ENCODE peak calls at places on chromosomes 1 and 21, in four cellular contexts. B is GM12865, L is kidney, N is left ventricle myocardium inferior. H is an unnamed sample.

GRCh38 chr1:12344611-12345299 is 114.9 kb downstream of the VPS13D start:
- DNase-seq in B (peak; percentile 31), L (no peak), N (no peak), H (no peak)

GRCh38 chr1:22024485-22025367 is 23.3 kb downstream of the CELA3A start:
- DNase-seq in L (peak; percentile 88), N (peak; percentile 33), B (peak; percentile 84), H (no peak)

GRCh38 chr1:108503062-108503740 is 53.1 kb downstream of the NBPF6 start:
- DNase-seq in L (no peak), N (no peak), B (no peak), H (peak; percentile 11)

GRCh38 chr1:218304281-218305039 is 19.4 kb downstream of the RRP15 start:
- DNase-seq in L (no peak), N (peak; percentile 74), B (no peak), H (peak; percentile 92)

GRCh38 chr1:228010921-228011320 is 4.1 kb downstream of the WNT3A start:
- DNase-seq in L (no peak), N (no peak), B (no peak), H (no peak)

GRCh38 chr1:97160796-97161195 is 439.2 kb downstream of the PTBP2 start:
- DNase-seq in L (no peak), N (no peak), B (no peak), H (no peak)

GRCh38 chr21:45227735-45228134 is 60.0 kb downstream of the POFUT2 start:
- DNase-seq in L (no peak), N (no peak), B (no peak), H (no peak)

GRCh38 chr1:2384130-2384860 is 7.1 kb downstream of the MORN1 start:
- DNase-seq in B (no peak), L (peak; percentile 56), N (no peak), H (no peak)

GRCh38 chr1:46197551-46198025 is 646 bp downstream of the POMGNT1 start:
- DNase-seq in L (no peak), N (no peak), B (no peak), H (no peak)

GRCh38 chr1:160724445-160725242 is 13.0 kb upstream of the CD48 start:
- DNase-seq in B (peak; percentile 55), L (no peak), N (no peak), H (no peak)

GRCh38 chr1:202085682-202086373 is 36.9 kb upstream of the GPR37L1 start:
- DNase-seq in B (no peak), L (no peak), N (no peak), H (no peak)

GRCh38 chr21:38979271-38980196 is 173.8 kb downstream of the ETS2 start:
- DNase-seq in L (no peak), B (no peak), N (no peak), H (no peak)

GRCh38 chr1:181802466-181802865 is 259.0 kb downstream of the ZNF648 start:
- DNase-seq in B (no peak), N (no peak), L (no peak), H (no peak)

GRCh38 chr1:1782399-1783221 is 4.3 kb upstream of the NADK start:
- DNase-seq in L (peak; percentile 90), N (peak; percentile 70), B (peak; percentile 39), H (no peak)

GRCh38 chr1:208149776-208150514 is 94.2 kb downstream of the PLXNA2 start:
- DNase-seq in L (no peak), B (no peak), N (peak; percentile 45), H (no peak)

GRCh38 chr1:221765527-221765926 is 23.6 kb upstream of the DUSP10 start:
- DNase-seq in B (no peak), L (no peak), N (no peak), H (no peak)

GRCh38 chr21:39696620-39697019 is 48.4 kb upstream of the IGSF5 start:
- DNase-seq in N (no peak), L (no peak), B (no peak), H (no peak)

GRCh38 chr1:218408942-218409341 is 63.8 kb downstream of the TGFB2 start:
- DNase-seq in B (no peak), L (no peak), N (no peak), H (no peak)

GRCh38 chr1:177838910-177839309 is 130.9 kb downstream of the SEC16B start:
- DNase-seq in L (no peak), B (no peak), N (no peak), H (no peak)

GRCh38 chr1:30782361-30783243 is 25.0 kb upstream of the LAPTM5 start:
- DNase-seq in N (peak; percentile 58), L (peak; percentile 83), B (peak; percentile 81), H (peak; percentile 65)

GRCh38 chr1:118116909-118117308 is 68.1 kb downstream of the SPAG17 start:
- DNase-seq in B (no peak), N (no peak), L (no peak), H (no peak)

GRCh38 chr1:41919131-41919530 is 409 bp upstream of the HIVEP3 start:
- DNase-seq in L (no peak), B (no peak), N (no peak), H (no peak)

GRCh38 chr21:31203371-31204054 is 140.5 kb downstream of the TIAM1 start:
- DNase-seq in B (no peak), L (no peak), N (no peak), H (no peak)

GRCh38 chr1:47390843-47391242 is 25.2 kb upstream of the FOXE3 start:
- DNase-seq in B (no peak), N (no peak), L (no peak), H (no peak)

GRCh38 chr21:46006547-46007497 is 25.3 kb downstream of the COL6A1 start:
- DNase-seq in L (peak; percentile 74), N (no peak), B (no peak), H (no peak)

GRCh38 chr1:184242507-184242943 is 144.3 kb upstream of the C1orf21 start:
- DNase-seq in B (peak; percentile 21), N (no peak), L (no peak), H (peak; percentile 70)

GRCh38 chr1:11929849-11930248 is 3.6 kb upstream of the KIAA2013 start:
- DNase-seq in N (peak; percentile 82), L (peak; percentile 84), B (peak; percentile 52), H (peak; percentile 70)

GRCh38 chr1:121546830-121547680 is 362.3 kb downstream of the SRGAP2C start:
- DNase-seq in B (no peak), N (no peak), L (no peak), H (no peak)

GRCh38 chr1:67832737-67833594 is at the start of gene GNG12:
- DNase-seq in N (peak; percentile 75), L (peak; percentile 92), B (peak; percentile 21), H (peak; percentile 85)

GRCh38 chr1:84271452-84272273 is 29.8 kb upstream of the SAMD13 start:
- DNase-seq in L (no peak), N (no peak), B (peak; percentile 66), H (no peak)

GRCh38 chr1:209542585-209542984 is 40.9 kb upstream of the CAMK1G start:
- DNase-seq in N (no peak), B (no peak), L (no peak), H (no peak)

GRCh38 chr21:30234643-30235042 is 18.7 kb upstream of the CLDN8 start:
- DNase-seq in N (no peak), B (no peak), L (no peak), H (peak; percentile 72)

GRCh38 chr1:221394011-221394544 is 347.8 kb downstream of the DUSP10 start:
- DNase-seq in N (no peak), L (no peak), B (no peak), H (peak; percentile 52)

GRCh38 chr1:70319750-70320149 is 34.8 kb downstream of the ANKRD13C start:
- DNase-seq in L (no peak), N (no peak), B (no peak), H (no peak)

GRCh38 chr1:106883208-106883607 is 173.3 kb upstream of the PRMT6 start:
- DNase-seq in L (no peak), N (no peak), B (no peak), H (no peak)

GRCh38 chr21:33071878-33072306 is 2.0 kb downstream of the OLIG1 start:
- DNase-seq in L (no peak), B (no peak), N (no peak), H (no peak)

GRCh38 chr21:43986544-43987451 is 25.3 kb upstream of the TRAPPC10 start:
- DNase-seq in L (peak; percentile 24), N (no peak), B (no peak), H (no peak)

GRCh38 chr1:21325231-21325718 is 35.0 kb upstream of the ECE1 start:
- DNase-seq in L (no peak), B (no peak), N (no peak), H (no peak)

GRCh38 chr1:96580920-96581319 is 140.7 kb upstream of the PTBP2 start:
- DNase-seq in N (no peak), L (no peak), B (no peak), H (no peak)